ENCODE peak calls at places on chromosome 16, in five cellular contexts. H is cardiac muscle cell, F is A549, L is suprapubic skin, X is heart left ventricle. T is an unnamed sample.

GRCh38 chr16:15775209-15775608 is 81.6 kb downstream of the MYH11 start:
- DNase-seq in H (peak; percentile 44), F (peak; percentile 22), L (no peak), X (no peak), T (no peak)

GRCh38 chr16:12601290-12601900 is 202.3 kb downstream of the CPPED1 start:
- DNase-seq in H (no peak), F (no peak), L (no peak), X (no peak), T (no peak)

GRCh38 chr16:11253009-11253994 is 2.7 kb downstream of the SOCS1 start:
- DNase-seq in H (no peak), F (no peak), L (no peak), X (no peak), T (no peak)

GRCh38 chr16:68873635-68874471 is 30.5 kb downstream of the TANGO6 start:
- DNase-seq in H (no peak), F (no peak), L (no peak), X (no peak), T (no peak)

GRCh38 chr16:84044108-84044488 is 1.5 kb upstream of the SLC38A8 start:
- DNase-seq in H (peak; percentile 32), F (peak; percentile 42), L (no peak), X (peak; percentile 19), T (no peak)

GRCh38 chr16:68800257-68800875 is 43.0 kb upstream of the TANGO6 start:
- DNase-seq in H (peak; percentile 96), F (peak; percentile 81), L (no peak), X (peak; percentile 33), T (peak; percentile 81)

GRCh38 chr16:4529085-4530060 is 9.2 kb downstream of the CDIP1 start:
- DNase-seq in H (peak; percentile 24), F (no peak), L (no peak), X (no peak), T (no peak)

GRCh38 chr16:12612598-12613101 is 191.0 kb downstream of the CPPED1 start:
- DNase-seq in H (no peak), F (peak; percentile 70), L (no peak), X (no peak), T (no peak)

GRCh38 chr16:1745181-1745899 is 26.0 kb downstream of the NME3 start:
- DNase-seq in H (peak; percentile 62), F (no peak), L (no peak), X (no peak), T (peak; percentile 29)

GRCh38 chr16:56793504-56793903 is 63.6 kb downstream of the NUP93 start:
- DNase-seq in H (peak; percentile 70), F (peak; percentile 14), L (no peak), X (no peak), T (no peak)

GRCh38 chr16:14418795-14419225 is 211.2 kb downstream of the PARN start:
- DNase-seq in H (peak; percentile 52), F (no peak), L (no peak), X (peak; percentile 64), T (no peak)

GRCh38 chr16:19102187-19102872 is 11.4 kb upstream of the ITPRIPL2 start:
- DNase-seq in H (no peak), F (no peak), L (no peak), X (no peak), T (no peak)

GRCh38 chr16:27232875-27233605 is 29.7 kb downstream of the KDM8 start:
- DNase-seq in H (no peak), F (no peak), L (no peak), X (no peak), T (no peak)

GRCh38 chr16:47055136-47055885 is 81.8 kb upstream of the DNAJA2 start:
- DNase-seq in H (no peak), F (no peak), L (peak; percentile 32), X (no peak), T (no peak)

GRCh38 chr16:69243479-69243878 is 56.5 kb downstream of the SNTB2 start:
- DNase-seq in H (peak; percentile 42), F (no peak), L (no peak), X (no peak), T (no peak)

GRCh38 chr16:80198995-80199299 is 341.8 kb upstream of the DYNLRB2 start:
- DNase-seq in H (peak; percentile 47), F (no peak), L (no peak), X (no peak), T (no peak)

GRCh38 chr16:9437115-9437514 is 345.7 kb downstream of the HAPSTR1 start:
- DNase-seq in H (no peak), F (no peak), L (no peak), X (no peak), T (no peak)

GRCh38 chr16:53732296-53732929 is 28.5 kb downstream of the FTO start:
- DNase-seq in H (peak; percentile 11), F (peak; percentile 27), L (no peak), X (no peak), T (no peak)

GRCh38 chr16:17768257-17768656 is 297.5 kb upstream of the XYLT1 start:
- DNase-seq in H (no peak), F (no peak), L (no peak), X (no peak), T (peak; percentile 47)

GRCh38 chr16:17723735-17724134 is 253.0 kb upstream of the XYLT1 start:
- DNase-seq in H (no peak), F (no peak), L (no peak), X (no peak), T (no peak)

GRCh38 chr16:12819126-12820117 is 15.7 kb upstream of the CPPED1 start:
- DNase-seq in H (peak; percentile 64), F (peak; percentile 67), L (peak; percentile 67), X (peak; percentile 51), T (no peak)

GRCh38 chr16:50040028-50040427 is 15.0 kb downstream of the CNEP1R1 start:
- DNase-seq in H (peak; percentile 3), F (no peak), L (no peak), X (no peak), T (no peak)
- TF ChIP-seq CTCF in H (no peak), F (no peak), L (no peak), X (no peak), T (no peak)

GRCh38 chr16:86515420-86515779 is 5.1 kb downstream of the FOXF1 start:
- DNase-seq in H (no peak), F (no peak), L (no peak), X (no peak), T (no peak)

GRCh38 chr16:86516618-86517003 is 6.3 kb downstream of the FOXF1 start:
- DNase-seq in H (peak; percentile 39), F (no peak), L (no peak), X (no peak), T (no peak)

GRCh38 chr16:86517652-86518258 is 7.4 kb downstream of the FOXF1 start:
- DNase-seq in H (peak; percentile 78), F (peak; percentile 73), L (no peak), X (peak; percentile 54), T (no peak)

GRCh38 chr16:86515780-86516617 is 5.7 kb downstream of the FOXF1 start:
- DNase-seq in H (peak; percentile 49), F (no peak), L (no peak), X (no peak), T (no peak)

DNA sequence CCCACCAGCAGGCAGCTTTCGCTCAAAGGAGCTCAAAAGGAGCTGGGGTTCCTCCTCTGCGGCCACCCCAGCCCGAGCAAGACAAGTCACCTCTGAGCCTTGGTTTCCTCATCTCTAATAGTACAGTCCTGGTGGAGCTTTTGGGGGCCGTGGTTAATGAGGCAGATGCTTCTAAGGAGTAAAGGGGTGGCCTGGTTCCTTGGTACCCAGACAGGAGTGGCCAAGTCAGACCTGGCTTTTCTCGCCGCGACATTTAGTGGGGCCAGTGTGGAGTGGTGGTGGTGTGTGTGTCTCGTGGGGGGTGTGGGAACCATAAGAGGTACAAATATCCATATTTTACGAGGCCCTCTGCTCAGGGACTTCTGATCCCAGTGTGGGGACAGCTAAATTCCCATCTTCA is 6.7 kb downstream of the FOXF1 start:
- DNase-seq in H (no peak), F (no peak), L (no peak), X (no peak), T (no peak)
- H3K4me3 ChIP-seq in H (no peak overlapping the region), F (no peak overlapping the region), L (no peak overlapping the region), X (no peak overlapping the region), T (no peak overlapping the region)

GRCh38 chr16:30065112-30065942 is at the start of gene ALDOA:
- DNase-seq in H (peak; percentile 100), F (peak; percentile 86), L (peak; percentile 99), X (peak; percentile 99), T (peak; percentile 96)

GRCh38 chr16:30065943-30066881 is 652 bp downstream of the ALDOA start:
- DNase-seq in H (peak; percentile 72), F (no peak), L (no peak), X (peak; percentile 74), T (no peak)

GRCh38 chr16:30064746-30065111 is 831 bp upstream of the ALDOA start:
- DNase-seq in H (no peak), F (no peak), L (no peak), X (no peak), T (no peak)

GRCh38 chr16:30063278-30063892 is 2.2 kb upstream of the ALDOA start:
- DNase-seq in H (no peak), F (no peak), L (no peak), X (no peak), T (no peak)

GRCh38 chr16:30063893-30064745 is 1.4 kb upstream of the ALDOA start:
- DNase-seq in H (no peak), F (peak; percentile 73), L (no peak), X (peak; percentile 91), T (no peak)
- TF ChIP-seq CTCF in H (peak; percentile 19), F (peak; percentile 55), L (no peak), X (peak; percentile 42), T (peak; percentile 20)

DNA sequence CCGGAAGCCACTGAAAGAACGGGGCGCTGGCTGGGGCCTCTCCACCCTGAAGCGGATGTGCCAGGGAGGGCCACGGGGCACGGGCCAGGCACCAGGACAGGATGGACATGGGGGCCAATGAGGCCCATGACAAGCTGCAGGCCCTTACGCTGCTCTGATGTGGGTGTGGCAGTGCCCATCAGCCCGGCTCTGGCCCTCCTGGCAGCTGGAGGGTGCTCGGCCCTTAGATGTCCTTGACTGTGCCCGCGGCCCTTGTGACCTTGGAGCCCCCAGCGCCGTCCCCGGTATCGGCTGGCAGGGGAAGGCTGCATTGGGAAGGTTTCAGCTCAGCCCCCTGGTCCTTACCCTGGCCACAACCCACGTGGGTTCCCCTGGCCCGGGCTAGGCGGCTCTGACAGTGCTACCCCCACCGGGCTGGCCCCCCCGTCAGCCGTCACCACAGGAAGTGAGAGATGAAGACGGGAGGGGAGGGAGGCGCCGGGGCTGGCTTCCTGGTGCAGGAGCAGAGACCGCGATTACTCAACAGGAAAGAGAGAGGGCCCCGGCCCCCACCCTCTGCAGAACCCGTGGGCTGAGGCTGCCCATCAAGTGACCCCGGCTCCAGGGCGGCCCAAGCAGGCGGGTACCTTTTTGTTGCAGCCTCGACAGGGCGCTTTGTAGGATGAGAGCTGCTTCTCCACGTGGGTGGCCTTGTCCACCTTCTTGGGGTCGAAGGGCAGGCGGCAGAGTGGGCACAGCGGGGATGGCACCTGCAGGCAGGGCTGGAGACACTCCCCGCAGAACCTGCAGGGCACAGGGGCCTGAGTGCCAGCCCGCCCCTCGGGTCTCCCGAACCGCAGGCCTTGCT is 5.3 kb downstream of the RNF166 start:
- DNase-seq in H (peak; percentile 95), F (no peak), L (peak; percentile 93), X (peak; percentile 94), T (no peak)
- H3K4me3 ChIP-seq in H (no peak overlapping the region), F (no peak overlapping the region), L (peak overlapping the region; percentile 11), X (peak overlapping the region; percentile 37), T (no peak overlapping the region)

DNA sequence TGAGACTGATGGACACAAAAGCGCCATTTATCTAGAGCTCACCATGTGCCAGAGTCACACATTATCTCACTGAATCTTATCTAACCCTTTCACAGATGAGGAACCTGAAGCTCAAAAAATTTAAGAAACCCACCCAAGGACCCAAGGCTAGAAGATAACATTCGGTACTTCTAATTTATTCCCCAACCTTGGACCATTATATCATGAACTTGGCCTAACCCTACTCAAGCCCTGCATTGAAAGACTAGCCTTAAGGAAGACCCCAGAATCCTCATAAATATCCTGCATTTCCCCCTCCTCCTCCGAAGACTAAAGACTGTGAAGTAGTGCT is 548 bp upstream of the DYNC1LI2 start:
- DNase-seq in H (no peak), F (no peak), L (no peak), X (no peak), T (no peak)
- TF ChIP-seq CTCF in H (no peak), F (peak; percentile 20), L (no peak), X (no peak), T (no peak)

T was measured in AG09309.